ENCODE peak calls at places on chromosomes 11 and 22, in ten cellular contexts. D is fibroblast of mammary gland, I is lower leg skin, A is GM12865, C is neural progenitor cell, Q is A549, H is coronary artery, L is suprapubic skin, J is right atrium auricular region, F is spleen. V is an unnamed sample.

GRCh38 chr22:38449776-38450175 is 5.2 kb downstream of the KCNJ4 start:
- DNase-seq in J (no peak), H (no peak), D (no peak), A (no peak), I (no peak), C (peak; percentile 1), L (no peak), F (no peak), Q (no peak), V (no peak)

GRCh38 chr11:35214792-35215193 is 75.8 kb downstream of the CD44 start:
- DNase-seq in L (no peak), C (peak; percentile 34), I (no peak), D (peak; percentile 99), F (no peak), H (no peak), A (no peak), Q (peak; percentile 46), J (no peak), V (peak; percentile 99)

GRCh38 chr11:100801225-100801999 is 114.3 kb downstream of the ARHGAP42 start:
- DNase-seq in J (no peak), C (no peak), F (no peak), A (no peak), L (no peak), D (no peak), H (no peak), I (no peak), Q (no peak), V (no peak)

GRCh38 chr11:14642873-14643696 is 519 bp upstream of the PDE3B start:
- DNase-seq in C (peak; percentile 5), L (peak; percentile 79), I (no peak), D (no peak), F (peak; percentile 76), A (peak; percentile 5), J (no peak), H (peak; percentile 79), Q (peak; percentile 15), V (no peak)

GRCh38 chr11:17734418-17734911 is at the start of gene KCNC1:
- DNase-seq in Q (peak; percentile 52), H (no peak), A (peak; percentile 15), J (no peak), C (peak; percentile 90), D (peak; percentile 15), F (peak; percentile 68), I (no peak), L (no peak), V (peak; percentile 22)

GRCh38 chr11:130425156-130425555 is 3.3 kb downstream of the ADAMTS8 start:
- DNase-seq in F (no peak), A (no peak), L (no peak), I (no peak), H (no peak), D (no peak), Q (no peak), J (no peak), C (no peak), V (no peak)

GRCh38 chr11:112663947-112664634 is 297.1 kb upstream of the NCAM1 start:
- DNase-seq in L (no peak), Q (no peak), A (no peak), H (no peak), D (no peak), F (no peak), C (no peak), I (no peak), J (no peak), V (no peak)

GRCh38 chr11:1122356-1123002 is 35.3 kb upstream of the MUC5AC start:
- DNase-seq in H (no peak), J (no peak), Q (no peak), L (peak; percentile 70), C (no peak), F (peak; percentile 73), D (no peak), A (no peak), I (no peak), V (no peak)

GRCh38 chr22:17853066-17853465 is 78.8 kb upstream of the BID start:
- DNase-seq in Q (no peak), A (no peak), J (no peak), L (no peak), I (no peak), H (no peak), F (no peak), C (no peak), D (no peak), V (peak; percentile 45)

GRCh38 chr22:17430298-17430900 is 61.1 kb downstream of the CECR2 start:
- DNase-seq in I (no peak), Q (no peak), D (peak; percentile 82), C (no peak), A (no peak), H (no peak), L (no peak), F (no peak), J (no peak), V (peak; percentile 76)

GRCh38 chr11:121555172-121555571 is 102.4 kb upstream of the SORL1-AS1 start:
- DNase-seq in L (no peak), H (no peak), F (no peak), A (no peak), C (no peak), J (no peak), D (peak; percentile 10), I (no peak), Q (no peak), V (no peak)

GRCh38 chr11:95337972-95338429 is 107.0 kb upstream of the SESN3 start:
- DNase-seq in A (no peak), Q (no peak), J (no peak), I (no peak), H (no peak), L (no peak), D (no peak), C (peak; percentile 43), F (no peak), V (no peak)

GRCh38 chr11:45096636-45097035 is 49.8 kb upstream of the PRDM11 start:
- DNase-seq in C (no peak), H (no peak), Q (no peak), F (no peak), A (no peak), I (peak; percentile 15), D (no peak), J (peak; percentile 21), L (peak; percentile 34), V (no peak)

DNA sequence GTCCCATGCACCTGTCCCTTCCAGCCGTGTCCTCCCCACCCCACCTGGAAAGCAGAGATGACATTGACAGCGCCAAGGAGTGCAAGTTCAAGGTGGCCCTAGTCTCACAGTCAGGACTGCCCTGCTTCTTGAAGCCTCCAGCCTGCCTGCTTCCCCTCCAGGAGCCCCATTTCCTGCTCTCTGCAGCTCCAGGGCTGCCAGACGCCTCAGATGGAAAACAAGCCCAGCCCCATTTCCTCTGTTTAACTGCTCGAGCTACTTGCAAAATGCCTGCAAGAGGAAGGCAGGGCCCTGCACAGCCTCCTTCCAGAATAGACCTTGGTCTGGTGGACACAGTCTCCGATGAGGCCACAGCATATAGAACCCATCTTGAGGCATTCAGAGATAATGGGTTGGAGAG is 5.0 kb upstream of the DGKZ start:
- DNase-seq in D (no peak), C (no peak), L (no peak), F (no peak), Q (no peak), I (no peak), H (no peak), A (no peak), J (no peak), V (no peak)
- H3K4me3 ChIP-seq in D (no peak overlapping the region), C (no peak overlapping the region), L (no peak overlapping the region), F (no peak overlapping the region), Q (no peak overlapping the region), I (no peak overlapping the region), H (no peak overlapping the region), A (no peak overlapping the region), J (no peak overlapping the region), V (no peak overlapping the region)

GRCh38 chr11:33329705-33330329 is 72.6 kb downstream of the HIPK3 start:
- DNase-seq in Q (peak; percentile 76), A (peak; percentile 80), C (peak; percentile 44), I (peak; percentile 22), J (no peak), F (no peak), H (no peak), D (peak; percentile 78), L (no peak), V (peak; percentile 73)
- TF ChIP-seq CTCF in Q (peak; percentile 89), A (peak; percentile 62), C (peak; percentile 66), I (no peak), J (peak; percentile 38), F (peak; percentile 51), H (peak; percentile 30), D (peak; percentile 76), L (peak; percentile 28), V (peak; percentile 66)

DNA sequence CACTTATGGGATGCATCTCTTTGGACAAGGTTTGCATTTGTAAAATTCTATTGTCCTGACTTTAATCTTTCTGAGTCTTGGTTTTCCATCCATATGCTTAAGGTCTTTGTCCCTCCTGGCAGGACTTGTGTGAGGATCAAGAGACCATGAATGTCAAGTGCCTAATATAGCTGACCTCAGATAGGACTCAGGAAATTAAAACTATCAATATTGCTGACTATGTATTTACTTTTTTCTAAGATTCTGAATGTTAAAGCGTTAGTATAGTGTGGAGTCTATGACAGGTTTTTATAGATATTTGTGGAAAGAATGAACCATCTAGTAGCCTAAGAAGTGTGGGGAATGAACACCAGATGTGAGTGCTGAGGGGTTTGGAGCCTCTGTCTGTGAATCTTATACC is 637.8 kb downstream of the NTM start:
- DNase-seq in F (no peak), Q (no peak), J (no peak), L (no peak), D (no peak), A (no peak), I (no peak), C (no peak), H (no peak), V (no peak)
- H3K4me3 ChIP-seq in F (no peak overlapping the region), Q (no peak overlapping the region), J (no peak overlapping the region), L (no peak overlapping the region), D (no peak overlapping the region), A (no peak overlapping the region), I (no peak overlapping the region), C (no peak overlapping the region), H (no peak overlapping the region), V (no peak overlapping the region)

DNA sequence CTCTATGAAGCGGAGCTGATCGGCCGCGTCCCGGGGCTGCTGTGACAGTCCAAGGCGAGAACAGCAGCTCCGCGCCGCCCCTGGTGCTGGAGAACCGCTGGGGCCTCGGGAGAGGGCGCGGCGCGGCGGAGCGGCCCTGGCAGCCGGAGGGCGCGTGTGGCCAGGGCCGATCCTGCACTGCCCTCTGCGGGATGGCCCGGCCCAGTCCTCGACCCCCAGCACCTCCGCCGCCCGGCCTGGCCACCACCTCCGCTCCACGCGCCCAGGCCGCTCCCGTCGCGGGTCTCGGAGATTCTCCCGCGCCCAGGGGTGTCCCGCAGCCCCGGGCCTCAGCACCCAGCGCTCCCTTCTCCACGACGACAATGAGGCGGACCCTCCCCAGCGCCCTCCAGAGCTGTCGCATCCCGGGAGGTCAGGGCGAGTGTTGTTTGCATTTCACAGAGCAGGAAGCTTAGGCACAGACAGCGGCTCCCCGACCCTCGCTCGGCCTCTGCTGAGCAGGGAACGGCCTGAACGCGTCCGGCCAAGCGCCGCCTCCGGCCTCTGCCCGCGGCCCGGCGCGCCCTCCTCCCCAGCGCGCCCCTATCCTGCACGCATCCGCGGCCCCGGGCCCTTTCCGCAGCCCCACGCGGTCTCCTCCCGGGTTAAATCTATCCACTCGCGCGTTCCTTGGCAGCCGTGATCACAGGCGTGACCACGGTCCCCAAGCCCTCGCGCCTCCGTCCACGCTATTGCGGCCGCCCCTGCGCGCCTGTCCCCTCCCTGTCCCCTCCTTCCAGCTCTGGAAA is 109.7 kb downstream of the WNT7B start:
- DNase-seq in L (no peak), H (no peak), C (peak; percentile 83), F (peak; percentile 43), Q (no peak), D (peak; percentile 25), J (peak; percentile 48), I (no peak), A (no peak), V (no peak)
- TF ChIP-seq CTCF in L (no peak), H (no peak), C (peak; percentile 46), F (no peak), Q (no peak), D (no peak), J (no peak), I (no peak), A (no peak), V (peak; percentile 21)

V was measured in astrocyte of the spinal cord.